ENCODE peak calls at places on chromosomes 1 and 21, in nine cellular contexts. One of them, this sample, is unnamed.

GRCh38 chr1:151693057-151693651 is 23.4 kb downstream of the CELF3 start:
- DNase-seq in stimulated activated CD4-positive, alpha-beta T cell treated with anti-CD3 and anti-CD28 coated beads, TNF-alpha, amount 100 ng/mL, for 1 hour: no peak
- DNase-seq in cardiac fibroblast: peak
- DNase-seq in AG04450: no peak
- DNase-seq in GM19239: no peak
- DNase-seq in GDM1: no peak
- DNase-seq in DMS153: peak
- DNase-seq in RWPE1: peak
- DNase-seq in kidney tubule cell: peak
- DNase-seq in this sample: no peak

GRCh38 chr1:187809547-187809946 is 980.8 kb downstream of the PLA2G4A start:
- DNase-seq in DMS153: no peak
- DNase-seq in AG04450: no peak
- DNase-seq in kidney tubule cell: no peak
- DNase-seq in stimulated activated CD4-positive, alpha-beta T cell treated with anti-CD3 and anti-CD28 coated beads, TNF-alpha, amount 100 ng/mL, for 1 hour: no peak
- DNase-seq in GDM1: no peak
- DNase-seq in cardiac fibroblast: no peak
- DNase-seq in GM19239: no peak
- DNase-seq in RWPE1: no peak
- DNase-seq in this sample: no peak

GRCh38 chr1:156705321-156705917 is at the start of gene CRABP2:
- DNase-seq in RWPE1: no peak
- DNase-seq in GM19239: no peak
- DNase-seq in DMS153: peak
- DNase-seq in kidney tubule cell: no peak
- DNase-seq in AG04450: no peak
- DNase-seq in cardiac fibroblast: no peak
- DNase-seq in GDM1: no peak
- DNase-seq in stimulated activated CD4-positive, alpha-beta T cell treated with anti-CD3 and anti-CD28 coated beads, TNF-alpha, amount 100 ng/mL, for 1 hour: no peak
- DNase-seq in this sample: no peak

GRCh38 chr1:3623441-3624150 is 1.2 kb upstream of the TPRG1L start:
- DNase-seq in stimulated activated CD4-positive, alpha-beta T cell treated with anti-CD3 and anti-CD28 coated beads, TNF-alpha, amount 100 ng/mL, for 1 hour: no peak
- DNase-seq in GDM1: no peak
- DNase-seq in AG04450: no peak
- DNase-seq in DMS153: no peak
- DNase-seq in cardiac fibroblast: no peak
- DNase-seq in GM19239: no peak
- DNase-seq in RWPE1: peak
- DNase-seq in kidney tubule cell: peak
- DNase-seq in this sample: no peak

GRCh38 chr1:21955058-21955457 is 17.9 kb upstream of the HSPG2 start:
- DNase-seq in GDM1: no peak
- DNase-seq in RWPE1: no peak
- DNase-seq in stimulated activated CD4-positive, alpha-beta T cell treated with anti-CD3 and anti-CD28 coated beads, TNF-alpha, amount 100 ng/mL, for 1 hour: no peak
- DNase-seq in AG04450: no peak
- DNase-seq in DMS153: no peak
- DNase-seq in kidney tubule cell: no peak
- DNase-seq in GM19239: no peak
- DNase-seq in cardiac fibroblast: no peak
- DNase-seq in this sample: no peak

GRCh38 chr1:226250511-226250910 is 27.0 kb downstream of the MIXL1 start:
- DNase-seq in GDM1: no peak
- DNase-seq in cardiac fibroblast: no peak
- DNase-seq in kidney tubule cell: no peak
- DNase-seq in stimulated activated CD4-positive, alpha-beta T cell treated with anti-CD3 and anti-CD28 coated beads, TNF-alpha, amount 100 ng/mL, for 1 hour: no peak
- DNase-seq in AG04450: no peak
- DNase-seq in GM19239: no peak
- DNase-seq in DMS153: no peak
- DNase-seq in RWPE1: no peak
- DNase-seq in this sample: no peak

GRCh38 chr1:102550729-102551384 is 554.1 kb upstream of the OLFM3 start:
- DNase-seq in GDM1: peak
- DNase-seq in GM19239: no peak
- DNase-seq in stimulated activated CD4-positive, alpha-beta T cell treated with anti-CD3 and anti-CD28 coated beads, TNF-alpha, amount 100 ng/mL, for 1 hour: no peak
- DNase-seq in kidney tubule cell: no peak
- DNase-seq in DMS153: no peak
- DNase-seq in cardiac fibroblast: peak
- DNase-seq in RWPE1: no peak
- DNase-seq in AG04450: no peak
- DNase-seq in this sample: no peak

GRCh38 chr1:201149400-201149799 is 4.9 kb downstream of the TMEM9 start:
- DNase-seq in cardiac fibroblast: peak
- DNase-seq in AG04450: no peak
- DNase-seq in RWPE1: peak
- DNase-seq in stimulated activated CD4-positive, alpha-beta T cell treated with anti-CD3 and anti-CD28 coated beads, TNF-alpha, amount 100 ng/mL, for 1 hour: no peak
- DNase-seq in GDM1: no peak
- DNase-seq in GM19239: peak
- DNase-seq in DMS153: peak
- DNase-seq in kidney tubule cell: peak
- DNase-seq in this sample: no peak

GRCh38 chr1:94125551-94126514 is 4.9 kb upstream of the ABCA4 start:
- DNase-seq in RWPE1: no peak
- DNase-seq in cardiac fibroblast: no peak
- DNase-seq in AG04450: no peak
- DNase-seq in GM19239: no peak
- DNase-seq in GDM1: no peak
- DNase-seq in stimulated activated CD4-positive, alpha-beta T cell treated with anti-CD3 and anti-CD28 coated beads, TNF-alpha, amount 100 ng/mL, for 1 hour: no peak
- DNase-seq in kidney tubule cell: peak
- DNase-seq in DMS153: no peak
- DNase-seq in this sample: no peak

GRCh38 chr21:28833181-28833580 is 159.5 kb downstream of the LTN1 start:
- DNase-seq in stimulated activated CD4-positive, alpha-beta T cell treated with anti-CD3 and anti-CD28 coated beads, TNF-alpha, amount 100 ng/mL, for 1 hour: no peak
- DNase-seq in GDM1: no peak
- DNase-seq in cardiac fibroblast: no peak
- DNase-seq in AG04450: no peak
- DNase-seq in DMS153: no peak
- DNase-seq in GM19239: no peak
- DNase-seq in RWPE1: no peak
- DNase-seq in kidney tubule cell: peak
- DNase-seq in this sample: no peak

GRCh38 chr1:32066489-32066873 is 6.3 kb upstream of the TMEM39B start:
- DNase-seq in stimulated activated CD4-positive, alpha-beta T cell treated with anti-CD3 and anti-CD28 coated beads, TNF-alpha, amount 100 ng/mL, for 1 hour: no peak
- DNase-seq in GDM1: peak
- DNase-seq in GM19239: peak
- DNase-seq in DMS153: no peak
- DNase-seq in RWPE1: peak
- DNase-seq in AG04450: no peak
- DNase-seq in kidney tubule cell: peak
- DNase-seq in cardiac fibroblast: peak
- DNase-seq in this sample: no peak

GRCh38 chr1:192158181-192158580 is at the start of gene RGS18:
- DNase-seq in RWPE1: no peak
- DNase-seq in DMS153: no peak
- DNase-seq in GDM1: peak
- DNase-seq in kidney tubule cell: no peak
- DNase-seq in AG04450: no peak
- DNase-seq in GM19239: no peak
- DNase-seq in cardiac fibroblast: peak
- DNase-seq in stimulated activated CD4-positive, alpha-beta T cell treated with anti-CD3 and anti-CD28 coated beads, TNF-alpha, amount 100 ng/mL, for 1 hour: no peak
- DNase-seq in this sample: no peak

GRCh38 chr1:25169168-25169567 is 63.1 kb downstream of the SYF2 start:
- DNase-seq in stimulated activated CD4-positive, alpha-beta T cell treated with anti-CD3 and anti-CD28 coated beads, TNF-alpha, amount 100 ng/mL, for 1 hour: no peak
- DNase-seq in GM19239: no peak
- DNase-seq in cardiac fibroblast: no peak
- DNase-seq in kidney tubule cell: no peak
- DNase-seq in DMS153: no peak
- DNase-seq in GDM1: no peak
- DNase-seq in AG04450: no peak
- DNase-seq in RWPE1: no peak
- DNase-seq in this sample: no peak

GRCh38 chr1:182301026-182301436 is 90.6 kb downstream of the GLUL start:
- DNase-seq in DMS153: no peak
- DNase-seq in AG04450: no peak
- DNase-seq in cardiac fibroblast: no peak
- DNase-seq in RWPE1: no peak
- DNase-seq in GDM1: no peak
- DNase-seq in GM19239: no peak
- DNase-seq in stimulated activated CD4-positive, alpha-beta T cell treated with anti-CD3 and anti-CD28 coated beads, TNF-alpha, amount 100 ng/mL, for 1 hour: no peak
- DNase-seq in kidney tubule cell: no peak
- DNase-seq in this sample: no peak

GRCh38 chr1:110148961-110149360 is 1.3 kb upstream of the SLC6A17 start:
- DNase-seq in AG04450: no peak
- DNase-seq in GM19239: no peak
- DNase-seq in kidney tubule cell: peak
- DNase-seq in DMS153: peak
- DNase-seq in stimulated activated CD4-positive, alpha-beta T cell treated with anti-CD3 and anti-CD28 coated beads, TNF-alpha, amount 100 ng/mL, for 1 hour: no peak
- DNase-seq in cardiac fibroblast: no peak
- DNase-seq in GDM1: no peak
- DNase-seq in RWPE1: no peak
- DNase-seq in this sample: peak

GRCh38 chr1:91731815-91732214 is 154.1 kb downstream of the TGFBR3 start:
- DNase-seq in GDM1: no peak
- DNase-seq in DMS153: no peak
- DNase-seq in kidney tubule cell: peak
- DNase-seq in stimulated activated CD4-positive, alpha-beta T cell treated with anti-CD3 and anti-CD28 coated beads, TNF-alpha, amount 100 ng/mL, for 1 hour: no peak
- DNase-seq in cardiac fibroblast: peak
- DNase-seq in GM19239: no peak
- DNase-seq in RWPE1: peak
- DNase-seq in AG04450: no peak
- DNase-seq in this sample: no peak

GRCh38 chr1:202058001-202058908 is 47.9 kb downstream of the ELF3 start:
- DNase-seq in AG04450: no peak
- DNase-seq in DMS153: no peak
- DNase-seq in cardiac fibroblast: no peak
- DNase-seq in GDM1: no peak
- DNase-seq in RWPE1: no peak
- DNase-seq in GM19239: no peak
- DNase-seq in kidney tubule cell: peak
- DNase-seq in stimulated activated CD4-positive, alpha-beta T cell treated with anti-CD3 and anti-CD28 coated beads, TNF-alpha, amount 100 ng/mL, for 1 hour: no peak
- DNase-seq in this sample: no peak

GRCh38 chr1:33727310-33727709 is 136.6 kb upstream of the HMGB4 start:
- DNase-seq in GDM1: no peak
- DNase-seq in stimulated activated CD4-positive, alpha-beta T cell treated with anti-CD3 and anti-CD28 coated beads, TNF-alpha, amount 100 ng/mL, for 1 hour: no peak
- DNase-seq in RWPE1: no peak
- DNase-seq in cardiac fibroblast: no peak
- DNase-seq in GM19239: no peak
- DNase-seq in DMS153: no peak
- DNase-seq in AG04450: no peak
- DNase-seq in kidney tubule cell: no peak
- DNase-seq in this sample: no peak

GRCh38 chr1:20448626-20449215 is 37.3 kb downstream of the CAMK2N1 start:
- DNase-seq in RWPE1: no peak
- DNase-seq in GDM1: no peak
- DNase-seq in kidney tubule cell: no peak
- DNase-seq in stimulated activated CD4-positive, alpha-beta T cell treated with anti-CD3 and anti-CD28 coated beads, TNF-alpha, amount 100 ng/mL, for 1 hour: no peak
- DNase-seq in cardiac fibroblast: no peak
- DNase-seq in AG04450: no peak
- DNase-seq in GM19239: no peak
- DNase-seq in DMS153: no peak
- DNase-seq in this sample: no peak

GRCh38 chr1:174872615-174873058 is 127.1 kb upstream of the CACYBP start:
- DNase-seq in cardiac fibroblast: no peak
- DNase-seq in GM19239: no peak
- DNase-seq in stimulated activated CD4-positive, alpha-beta T cell treated with anti-CD3 and anti-CD28 coated beads, TNF-alpha, amount 100 ng/mL, for 1 hour: no peak
- DNase-seq in kidney tubule cell: peak
- DNase-seq in GDM1: no peak
- DNase-seq in DMS153: peak
- DNase-seq in RWPE1: peak
- DNase-seq in AG04450: no peak
- DNase-seq in this sample: no peak

GRCh38 chr1:25148673-25149300 is 83.5 kb downstream of the SYF2 start:
- DNase-seq in AG04450: no peak
- DNase-seq in GDM1: peak
- DNase-seq in kidney tubule cell: peak
- DNase-seq in RWPE1: no peak
- DNase-seq in GM19239: no peak
- DNase-seq in DMS153: no peak
- DNase-seq in cardiac fibroblast: peak
- DNase-seq in stimulated activated CD4-positive, alpha-beta T cell treated with anti-CD3 and anti-CD28 coated beads, TNF-alpha, amount 100 ng/mL, for 1 hour: no peak
- DNase-seq in this sample: no peak

GRCh38 chr1:42692461-42692860 is 10.2 kb downstream of the YBX1 start:
- DNase-seq in kidney tubule cell: no peak
- DNase-seq in RWPE1: no peak
- DNase-seq in DMS153: no peak
- DNase-seq in GDM1: no peak
- DNase-seq in AG04450: no peak
- DNase-seq in GM19239: no peak
- DNase-seq in cardiac fibroblast: no peak
- DNase-seq in stimulated activated CD4-positive, alpha-beta T cell treated with anti-CD3 and anti-CD28 coated beads, TNF-alpha, amount 100 ng/mL, for 1 hour: no peak
- DNase-seq in this sample: no peak

GRCh38 chr1:160410412-160411005 is 10.1 kb downstream of the VANGL2 start:
- DNase-seq in RWPE1: no peak
- DNase-seq in kidney tubule cell: no peak
- DNase-seq in cardiac fibroblast: peak
- DNase-seq in GM19239: no peak
- DNase-seq in AG04450: no peak
- DNase-seq in GDM1: no peak
- DNase-seq in stimulated activated CD4-positive, alpha-beta T cell treated with anti-CD3 and anti-CD28 coated beads, TNF-alpha, amount 100 ng/mL, for 1 hour: no peak
- DNase-seq in DMS153: peak
- DNase-seq in this sample: no peak

GRCh38 chr1:67888208-67888607 is 54.9 kb upstream of the GNG12 start:
- DNase-seq in GDM1: no peak
- DNase-seq in GM19239: no peak
- DNase-seq in cardiac fibroblast: no peak
- DNase-seq in DMS153: no peak
- DNase-seq in RWPE1: no peak
- DNase-seq in stimulated activated CD4-positive, alpha-beta T cell treated with anti-CD3 and anti-CD28 coated beads, TNF-alpha, amount 100 ng/mL, for 1 hour: no peak
- DNase-seq in AG04450: no peak
- DNase-seq in kidney tubule cell: no peak
- DNase-seq in this sample: no peak

GRCh38 chr1:19504796-19505693 is 19.7 kb upstream of the CAPZB start:
- DNase-seq in RWPE1: no peak
- DNase-seq in GDM1: no peak
- DNase-seq in DMS153: no peak
- DNase-seq in GM19239: no peak
- DNase-seq in AG04450: peak
- DNase-seq in cardiac fibroblast: peak
- DNase-seq in kidney tubule cell: peak
- DNase-seq in stimulated activated CD4-positive, alpha-beta T cell treated with anti-CD3 and anti-CD28 coated beads, TNF-alpha, amount 100 ng/mL, for 1 hour: no peak
- DNase-seq in this sample: no peak

GRCh38 chr21:34807881-34808568 is 139.2 kb downstream of the CLIC6 start:
- DNase-seq in DMS153: no peak
- DNase-seq in GM19239: no peak
- DNase-seq in kidney tubule cell: peak
- DNase-seq in GDM1: peak
- DNase-seq in cardiac fibroblast: peak
- DNase-seq in AG04450: peak
- DNase-seq in RWPE1: peak
- DNase-seq in stimulated activated CD4-positive, alpha-beta T cell treated with anti-CD3 and anti-CD28 coated beads, TNF-alpha, amount 100 ng/mL, for 1 hour: peak
- DNase-seq in this sample: no peak

GRCh38 chr21:44992608-44993031 is 52.8 kb downstream of the SLX9 start:
- DNase-seq in stimulated activated CD4-positive, alpha-beta T cell treated with anti-CD3 and anti-CD28 coated beads, TNF-alpha, amount 100 ng/mL, for 1 hour: no peak
- DNase-seq in kidney tubule cell: no peak
- DNase-seq in GM19239: no peak
- DNase-seq in AG04450: no peak
- DNase-seq in GDM1: no peak
- DNase-seq in RWPE1: no peak
- DNase-seq in cardiac fibroblast: no peak
- DNase-seq in DMS153: no peak
- DNase-seq in this sample: no peak

GRCh38 chr21:42489006-42489563 is 6.9 kb downstream of the RSPH1 start:
- DNase-seq in stimulated activated CD4-positive, alpha-beta T cell treated with anti-CD3 and anti-CD28 coated beads, TNF-alpha, amount 100 ng/mL, for 1 hour: no peak
- DNase-seq in DMS153: no peak
- DNase-seq in GM19239: no peak
- DNase-seq in AG04450: no peak
- DNase-seq in RWPE1: no peak
- DNase-seq in GDM1: no peak
- DNase-seq in kidney tubule cell: no peak
- DNase-seq in cardiac fibroblast: no peak
- DNase-seq in this sample: no peak

GRCh38 chr1:33866286-33866685 is 2.4 kb downstream of the HMGB4 start:
- DNase-seq in stimulated activated CD4-positive, alpha-beta T cell treated with anti-CD3 and anti-CD28 coated beads, TNF-alpha, amount 100 ng/mL, for 1 hour: no peak
- DNase-seq in cardiac fibroblast: peak
- DNase-seq in kidney tubule cell: peak
- DNase-seq in RWPE1: no peak
- DNase-seq in DMS153: no peak
- DNase-seq in GDM1: no peak
- DNase-seq in AG04450: no peak
- DNase-seq in GM19239: no peak
- DNase-seq in this sample: no peak

GRCh38 chr21:28959367-28960099 is 33.1 kb downstream of the LTN1 start:
- DNase-seq in GDM1: no peak
- DNase-seq in DMS153: no peak
- DNase-seq in GM19239: no peak
- DNase-seq in kidney tubule cell: peak
- DNase-seq in cardiac fibroblast: peak
- DNase-seq in stimulated activated CD4-positive, alpha-beta T cell treated with anti-CD3 and anti-CD28 coated beads, TNF-alpha, amount 100 ng/mL, for 1 hour: no peak
- DNase-seq in RWPE1: no peak
- DNase-seq in AG04450: peak
- DNase-seq in this sample: no peak

GRCh38 chr1:53548031-53548491 is 88.9 kb downstream of the DMRTB1 start:
- DNase-seq in GDM1: no peak
- DNase-seq in kidney tubule cell: no peak
- DNase-seq in GM19239: no peak
- DNase-seq in stimulated activated CD4-positive, alpha-beta T cell treated with anti-CD3 and anti-CD28 coated beads, TNF-alpha, amount 100 ng/mL, for 1 hour: no peak
- DNase-seq in cardiac fibroblast: no peak
- DNase-seq in DMS153: no peak
- DNase-seq in RWPE1: no peak
- DNase-seq in AG04450: no peak
- DNase-seq in this sample: no peak

This sample was measured in NCI-H510A.